ENCODE peak calls at places on chromosomes 11 and 22, in seven cellular contexts. One of them, this sample, is unnamed.
A peak's percentile ranks its signal among the peaks of the same experiment; 100 is the strongest.

GRCh38 chr11:100632970-100633452 is 54.1 kb upstream of the ARHGAP42 start:
- DNase-seq in WERI-Rb-1: no peak
- DNase-seq in tibial nerve: peak; percentile 42
- DNase-seq in CD8-positive, alpha-beta T cell: no peak
- DNase-seq in left ventricle myocardium inferior: peak; percentile 68
- DNase-seq in cardiac muscle cell: peak; percentile 47
- DNase-seq in hepatocyte: peak; percentile 66
- DNase-seq in this sample: peak; percentile 37

GRCh38 chr11:10382518-10382917 is 72.5 kb upstream of the AMPD3 start:
- DNase-seq in left ventricle myocardium inferior: no peak
- DNase-seq in CD8-positive, alpha-beta T cell: no peak
- DNase-seq in cardiac muscle cell: no peak
- DNase-seq in tibial nerve: no peak
- DNase-seq in WERI-Rb-1: no peak
- DNase-seq in hepatocyte: no peak
- DNase-seq in this sample: no peak

GRCh38 chr11:127307700-127308099 is 307.1 kb upstream of the KIRREL3 start:
- DNase-seq in tibial nerve: no peak
- DNase-seq in cardiac muscle cell: no peak
- DNase-seq in CD8-positive, alpha-beta T cell: no peak
- DNase-seq in hepatocyte: no peak
- DNase-seq in WERI-Rb-1: no peak
- DNase-seq in left ventricle myocardium inferior: no peak
- DNase-seq in this sample: no peak

GRCh38 chr22:37023743-37024338 is 4.3 kb downstream of the MPST start:
- DNase-seq in cardiac muscle cell: no peak
- DNase-seq in left ventricle myocardium inferior: no peak
- DNase-seq in WERI-Rb-1: no peak
- DNase-seq in CD8-positive, alpha-beta T cell: no peak
- DNase-seq in tibial nerve: no peak
- DNase-seq in hepatocyte: no peak
- DNase-seq in this sample: no peak

GRCh38 chr11:114278342-114279065 is 17.7 kb upstream of the NNMT start:
- DNase-seq in WERI-Rb-1: no peak
- DNase-seq in tibial nerve: no peak
- DNase-seq in CD8-positive, alpha-beta T cell: no peak
- DNase-seq in hepatocyte: no peak
- DNase-seq in cardiac muscle cell: no peak
- DNase-seq in left ventricle myocardium inferior: no peak
- DNase-seq in this sample: no peak

GRCh38 chr11:67409261-67409666 is 5.4 kb downstream of the TBC1D10C start:
- DNase-seq in cardiac muscle cell: no peak
- DNase-seq in CD8-positive, alpha-beta T cell: peak; percentile 72
- DNase-seq in hepatocyte: no peak
- DNase-seq in tibial nerve: no peak
- DNase-seq in left ventricle myocardium inferior: no peak
- DNase-seq in WERI-Rb-1: peak; percentile 4
- DNase-seq in this sample: no peak

GRCh38 chr11:12222099-12222751 is 111.8 kb downstream of the MICAL2 start:
- DNase-seq in left ventricle myocardium inferior: peak; percentile 70
- DNase-seq in hepatocyte: no peak
- DNase-seq in CD8-positive, alpha-beta T cell: no peak
- DNase-seq in WERI-Rb-1: peak; percentile 93
- DNase-seq in cardiac muscle cell: no peak
- DNase-seq in tibial nerve: no peak
- DNase-seq in this sample: no peak

GRCh38 chr11:117931331-117931950 is 2.2 kb upstream of the TMPRSS13 start:
- DNase-seq in CD8-positive, alpha-beta T cell: no peak
- DNase-seq in cardiac muscle cell: no peak
- DNase-seq in tibial nerve: no peak
- DNase-seq in hepatocyte: no peak
- DNase-seq in left ventricle myocardium inferior: no peak
- DNase-seq in WERI-Rb-1: no peak
- DNase-seq in this sample: no peak

GRCh38 chr11:63896071-63896470 is 20.9 kb downstream of the RCOR2 start:
- DNase-seq in hepatocyte: no peak
- DNase-seq in tibial nerve: no peak
- DNase-seq in WERI-Rb-1: no peak
- DNase-seq in CD8-positive, alpha-beta T cell: no peak
- DNase-seq in left ventricle myocardium inferior: no peak
- DNase-seq in cardiac muscle cell: no peak
- DNase-seq in this sample: no peak

GRCh38 chr11:63583288-63583687 is 20.1 kb upstream of the PLAAT2 start:
- DNase-seq in left ventricle myocardium inferior: no peak
- DNase-seq in tibial nerve: no peak
- DNase-seq in WERI-Rb-1: no peak
- DNase-seq in cardiac muscle cell: no peak
- DNase-seq in CD8-positive, alpha-beta T cell: no peak
- DNase-seq in hepatocyte: no peak
- DNase-seq in this sample: no peak

GRCh38 chr11:68839953-68840641 is 1.6 kb downstream of the CPT1A start:
- DNase-seq in WERI-Rb-1: no peak
- DNase-seq in cardiac muscle cell: peak; percentile 39
- DNase-seq in CD8-positive, alpha-beta T cell: no peak
- DNase-seq in tibial nerve: no peak
- DNase-seq in left ventricle myocardium inferior: no peak
- DNase-seq in hepatocyte: no peak
- DNase-seq in this sample: peak; percentile 59

GRCh38 chr11:122046846-122047245 is 69.2 kb downstream of the BLID start:
- DNase-seq in cardiac muscle cell: no peak
- DNase-seq in WERI-Rb-1: no peak
- DNase-seq in hepatocyte: no peak
- DNase-seq in left ventricle myocardium inferior: no peak
- DNase-seq in CD8-positive, alpha-beta T cell: no peak
- DNase-seq in tibial nerve: no peak
- DNase-seq in this sample: no peak

GRCh38 chr11:132037467-132037862 is 667.0 kb downstream of the NTM start:
- DNase-seq in left ventricle myocardium inferior: no peak
- DNase-seq in hepatocyte: no peak
- DNase-seq in CD8-positive, alpha-beta T cell: no peak
- DNase-seq in cardiac muscle cell: no peak
- DNase-seq in WERI-Rb-1: no peak
- DNase-seq in tibial nerve: no peak
- DNase-seq in this sample: no peak

GRCh38 chr11:111379500-111380136 is 543 bp upstream of the POU2AF1 start:
- DNase-seq in left ventricle myocardium inferior: no peak
- DNase-seq in WERI-Rb-1: no peak
- DNase-seq in hepatocyte: no peak
- DNase-seq in CD8-positive, alpha-beta T cell: no peak
- DNase-seq in tibial nerve: no peak
- DNase-seq in cardiac muscle cell: no peak
- DNase-seq in this sample: no peak

GRCh38 chr22:43481528-43482309 is 69.9 kb downstream of the MPPED1 start:
- DNase-seq in tibial nerve: no peak
- DNase-seq in hepatocyte: no peak
- DNase-seq in left ventricle myocardium inferior: no peak
- DNase-seq in WERI-Rb-1: peak; percentile 48
- DNase-seq in cardiac muscle cell: peak; percentile 10
- DNase-seq in CD8-positive, alpha-beta T cell: peak; percentile 29
- DNase-seq in this sample: no peak

GRCh38 chr11:96084610-96085348 is 160.9 kb upstream of the MTMR2 start:
- DNase-seq in cardiac muscle cell: no peak
- DNase-seq in WERI-Rb-1: no peak
- DNase-seq in CD8-positive, alpha-beta T cell: no peak
- DNase-seq in tibial nerve: no peak
- DNase-seq in hepatocyte: no peak
- DNase-seq in left ventricle myocardium inferior: no peak
- DNase-seq in this sample: no peak

GRCh38 chr11:66595245-66595904 is 2.4 kb downstream of the CCS start:
- DNase-seq in CD8-positive, alpha-beta T cell: no peak
- DNase-seq in left ventricle myocardium inferior: peak; percentile 62
- DNase-seq in WERI-Rb-1: peak; percentile 67
- DNase-seq in cardiac muscle cell: no peak
- DNase-seq in tibial nerve: no peak
- DNase-seq in hepatocyte: peak; percentile 38
- DNase-seq in this sample: no peak

GRCh38 chr22:44368611-44369010 is 55.9 kb upstream of the SHISAL1 start:
- DNase-seq in left ventricle myocardium inferior: no peak
- DNase-seq in cardiac muscle cell: no peak
- DNase-seq in hepatocyte: no peak
- DNase-seq in WERI-Rb-1: no peak
- DNase-seq in tibial nerve: no peak
- DNase-seq in CD8-positive, alpha-beta T cell: no peak
- DNase-seq in this sample: no peak

GRCh38 chr11:117456027-117456720 is 128.5 kb downstream of the CEP164 start:
- DNase-seq in hepatocyte: no peak
- DNase-seq in CD8-positive, alpha-beta T cell: no peak
- DNase-seq in tibial nerve: no peak
- DNase-seq in WERI-Rb-1: no peak
- DNase-seq in left ventricle myocardium inferior: no peak
- DNase-seq in cardiac muscle cell: no peak
- DNase-seq in this sample: no peak

GRCh38 chr22:11307996-11308395 is 4220.0 kb upstream of the OR11H1 start:
- DNase-seq in cardiac muscle cell: no peak
- DNase-seq in left ventricle myocardium inferior: no peak
- DNase-seq in tibial nerve: no peak
- DNase-seq in hepatocyte: no peak
- DNase-seq in CD8-positive, alpha-beta T cell: no peak
- DNase-seq in WERI-Rb-1: no peak
- DNase-seq in this sample: no peak
- H3K9me3 ChIP-seq in cardiac muscle cell: peaks cover 19% of the 10 kb centered on the region
- H3K9me3 ChIP-seq in left ventricle myocardium inferior: peaks cover 62% of the 10 kb centered on the region
- H3K9me3 ChIP-seq in tibial nerve: peaks cover 49% of the 10 kb centered on the region
- H3K9me3 ChIP-seq in hepatocyte: peaks cover 14% of the 10 kb centered on the region
- H3K9me3 ChIP-seq in CD8-positive, alpha-beta T cell: peaks cover 6% of the 10 kb centered on the region
- H3K9me3 ChIP-seq in WERI-Rb-1: no peaks in the 10 kb centered on the region
- H3K9me3 ChIP-seq in this sample: no peaks in the 10 kb centered on the region

DNA sequence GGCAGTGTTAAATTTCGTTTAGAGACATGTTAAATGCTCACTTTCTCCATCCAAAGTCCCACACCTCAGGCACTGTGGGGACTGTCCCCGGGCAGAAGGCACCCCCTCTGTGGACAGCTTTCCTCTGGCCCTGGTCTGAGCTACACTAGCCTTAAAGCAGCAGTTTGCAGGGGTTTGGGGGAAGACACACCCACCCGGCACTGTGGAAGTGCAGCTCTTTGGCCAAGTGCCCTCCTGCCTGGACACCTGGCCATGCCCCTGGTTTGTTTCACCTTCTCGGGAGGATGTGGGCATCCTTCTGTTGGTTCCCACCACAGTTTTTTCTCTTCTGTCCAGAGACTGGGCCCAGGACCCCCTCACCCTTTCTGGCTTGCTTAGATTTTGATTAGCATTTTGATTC is 1254.7 kb downstream of the BRD1 start:
- DNase-seq in hepatocyte: no peak
- DNase-seq in WERI-Rb-1: no peak
- DNase-seq in cardiac muscle cell: no peak
- DNase-seq in CD8-positive, alpha-beta T cell: no peak
- DNase-seq in left ventricle myocardium inferior: no peak
- DNase-seq in tibial nerve: no peak
- DNase-seq in this sample: no peak
- H3K9me3 ChIP-seq in hepatocyte: peaks cover 9% of the 10 kb centered on the region
- H3K9me3 ChIP-seq in WERI-Rb-1: peaks cover 6% of the 10 kb centered on the region
- H3K9me3 ChIP-seq in cardiac muscle cell: no peaks in the 10 kb centered on the region
- H3K9me3 ChIP-seq in CD8-positive, alpha-beta T cell: no peaks in the 10 kb centered on the region
- H3K9me3 ChIP-seq in left ventricle myocardium inferior: peaks cover 32% of the 10 kb centered on the region
- H3K9me3 ChIP-seq in tibial nerve: peaks cover 22% of the 10 kb centered on the region
- H3K9me3 ChIP-seq in this sample: peaks cover 14% of the 10 kb centered on the region

GRCh38 chr11:133660202-133660568 is 127.9 kb upstream of the OPCML start:
- DNase-seq in cardiac muscle cell: no peak
- DNase-seq in CD8-positive, alpha-beta T cell: no peak
- DNase-seq in hepatocyte: no peak
- DNase-seq in tibial nerve: no peak
- DNase-seq in WERI-Rb-1: no peak
- DNase-seq in left ventricle myocardium inferior: no peak
- DNase-seq in this sample: no peak

GRCh38 chr11:133663135-133663534 is 130.8 kb upstream of the OPCML start:
- DNase-seq in hepatocyte: no peak
- DNase-seq in cardiac muscle cell: no peak
- DNase-seq in tibial nerve: no peak
- DNase-seq in left ventricle myocardium inferior: no peak
- DNase-seq in WERI-Rb-1: no peak
- DNase-seq in CD8-positive, alpha-beta T cell: no peak
- DNase-seq in this sample: no peak

GRCh38 chr11:133661867-133662266 is 129.6 kb upstream of the OPCML start:
- DNase-seq in WERI-Rb-1: no peak
- DNase-seq in left ventricle myocardium inferior: no peak
- DNase-seq in tibial nerve: no peak
- DNase-seq in hepatocyte: no peak
- DNase-seq in CD8-positive, alpha-beta T cell: no peak
- DNase-seq in cardiac muscle cell: no peak
- DNase-seq in this sample: no peak

GRCh38 chr11:133656100-133656635 is 123.9 kb upstream of the OPCML start:
- DNase-seq in CD8-positive, alpha-beta T cell: no peak
- DNase-seq in cardiac muscle cell: no peak
- DNase-seq in left ventricle myocardium inferior: no peak
- DNase-seq in tibial nerve: no peak
- DNase-seq in WERI-Rb-1: no peak
- DNase-seq in hepatocyte: no peak
- DNase-seq in this sample: no peak

GRCh38 chr11:133659542-133660201 is 127.4 kb upstream of the OPCML start:
- DNase-seq in hepatocyte: peak; percentile 42
- DNase-seq in WERI-Rb-1: peak; percentile 63
- DNase-seq in CD8-positive, alpha-beta T cell: no peak
- DNase-seq in left ventricle myocardium inferior: no peak
- DNase-seq in cardiac muscle cell: no peak
- DNase-seq in tibial nerve: no peak
- DNase-seq in this sample: no peak
- H3K9me3 ChIP-seq in hepatocyte: no peaks in the 10 kb centered on the region
- H3K9me3 ChIP-seq in WERI-Rb-1: no peaks in the 10 kb centered on the region
- H3K9me3 ChIP-seq in CD8-positive, alpha-beta T cell: no peaks in the 10 kb centered on the region
- H3K9me3 ChIP-seq in left ventricle myocardium inferior: peaks cover 9% of the 10 kb centered on the region
- H3K9me3 ChIP-seq in cardiac muscle cell: no peaks in the 10 kb centered on the region
- H3K9me3 ChIP-seq in tibial nerve: peaks cover 17% of the 10 kb centered on the region
- H3K9me3 ChIP-seq in this sample: no peaks in the 10 kb centered on the region

GRCh38 chr11:18132341-18132740 is at the start of gene MRGPRX3:
- DNase-seq in hepatocyte: no peak
- DNase-seq in CD8-positive, alpha-beta T cell: no peak
- DNase-seq in left ventricle myocardium inferior: no peak
- DNase-seq in tibial nerve: no peak
- DNase-seq in cardiac muscle cell: no peak
- DNase-seq in WERI-Rb-1: no peak
- DNase-seq in this sample: no peak

GRCh38 chr11:18140145-18140544 is 7.8 kb downstream of the MRGPRX3 start:
- DNase-seq in cardiac muscle cell: no peak
- DNase-seq in tibial nerve: no peak
- DNase-seq in CD8-positive, alpha-beta T cell: no peak
- DNase-seq in WERI-Rb-1: no peak
- DNase-seq in left ventricle myocardium inferior: no peak
- DNase-seq in hepatocyte: no peak
- DNase-seq in this sample: no peak

GRCh38 chr11:18135308-18135707 is 2.9 kb downstream of the MRGPRX3 start:
- DNase-seq in cardiac muscle cell: no peak
- DNase-seq in tibial nerve: no peak
- DNase-seq in WERI-Rb-1: no peak
- DNase-seq in CD8-positive, alpha-beta T cell: no peak
- DNase-seq in left ventricle myocardium inferior: no peak
- DNase-seq in hepatocyte: no peak
- DNase-seq in this sample: no peak

DNA sequence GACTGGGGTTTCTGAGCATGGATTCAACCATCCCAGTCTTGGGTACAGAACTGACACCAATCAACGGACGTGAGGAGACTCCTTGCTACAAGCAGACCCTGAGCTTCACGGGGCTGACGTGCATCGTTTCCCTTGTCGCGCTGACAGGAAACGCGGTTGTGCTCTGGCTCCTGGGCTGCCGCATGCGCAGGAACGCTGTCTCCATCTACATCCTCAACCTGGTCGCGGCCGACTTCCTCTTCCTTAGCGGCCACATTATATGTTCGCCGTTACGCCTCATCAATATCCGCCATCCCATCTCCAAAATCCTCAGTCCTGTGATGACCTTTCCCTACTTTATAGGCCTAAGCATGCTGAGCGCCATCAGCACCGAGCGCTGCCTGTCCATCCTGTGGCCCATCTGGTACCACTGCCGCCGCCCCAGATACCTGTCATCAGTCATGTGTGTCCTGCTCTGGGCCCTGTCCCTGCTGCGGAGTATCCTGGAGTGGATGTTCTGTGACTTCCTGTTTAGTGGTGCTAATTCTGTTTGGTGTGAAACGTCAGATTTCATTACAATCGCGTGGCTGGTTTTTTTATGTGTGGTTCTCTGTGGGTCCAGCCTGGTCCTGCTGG is 4.9 kb downstream of the MRGPRX3 start:
- DNase-seq in WERI-Rb-1: no peak
- DNase-seq in left ventricle myocardium inferior: no peak
- DNase-seq in hepatocyte: no peak
- DNase-seq in CD8-positive, alpha-beta T cell: no peak
- DNase-seq in cardiac muscle cell: no peak
- DNase-seq in tibial nerve: no peak
- DNase-seq in this sample: no peak
- H3K9me3 ChIP-seq in WERI-Rb-1: no peaks in the 10 kb centered on the region
- H3K9me3 ChIP-seq in left ventricle myocardium inferior: no peaks in the 10 kb centered on the region
- H3K9me3 ChIP-seq in hepatocyte: no peaks in the 10 kb centered on the region
- H3K9me3 ChIP-seq in CD8-positive, alpha-beta T cell: no peaks in the 10 kb centered on the region
- H3K9me3 ChIP-seq in cardiac muscle cell: no peaks in the 10 kb centered on the region
- H3K9me3 ChIP-seq in tibial nerve: no peaks in the 10 kb centered on the region
- H3K9me3 ChIP-seq in this sample: no peaks in the 10 kb centered on the region